ENCODE peak calls at places on chromosomes 16 and 17, in eight cellular contexts. R is fibroblast of the aortic adventitia; V is CD4-positive, alpha-beta memory T cell; G is upper lobe of left lung; O is MM.1S; W is fibroblast of lung; S is psoas muscle; E is astrocyte of the spinal cord. M is an unnamed sample.
A peak's percentile ranks its signal among the peaks of the same experiment; 100 is the strongest.

GRCh38 chr16:57471209-57471608 is 8.7 kb downstream of the POLR2C start:
- DNase-seq in W (no peak), S (no peak), O (no peak), R (no peak), E (no peak), G (no peak), V (no peak), M (no peak)

GRCh38 chr16:68084504-68085258 is 489 bp upstream of the NFATC3 start:
- DNase-seq in E (peak; percentile 71), R (peak; percentile 40), V (peak; percentile 76), W (peak; percentile 82), O (peak; percentile 87), S (peak; percentile 91), G (peak; percentile 96), M (peak; percentile 92)

GRCh38 chr17:77872714-77873517 is 85.6 kb upstream of the TNRC6C start:
- DNase-seq in W (no peak), S (no peak), G (no peak), R (no peak), E (no peak), O (no peak), V (no peak), M (no peak)

GRCh38 chr16:3879887-3880564 is 487 bp downstream of the CREBBP start:
- DNase-seq in O (peak; percentile 56), V (peak; percentile 71), G (peak; percentile 95), E (peak; percentile 35), W (peak; percentile 58), R (peak; percentile 44), S (peak; percentile 78), M (no peak)

GRCh38 chr17:44272321-44272951 is 4.5 kb upstream of the SLC4A1 start:
- DNase-seq in O (no peak), W (no peak), S (no peak), E (no peak), G (no peak), R (no peak), V (no peak), M (no peak)

GRCh38 chr16:74710401-74710800 is 9.7 kb upstream of the MLKL start:
- DNase-seq in O (no peak), V (no peak), R (no peak), E (no peak), S (no peak), G (no peak), W (no peak), M (no peak)

GRCh38 chr17:4247981-4248388 is 15.8 kb downstream of the ANKFY1 start:
- DNase-seq in V (no peak), G (no peak), E (no peak), R (no peak), W (no peak), S (no peak), O (no peak), M (no peak)

GRCh38 chr16:58011652-58012051 is 10.4 kb downstream of the USB1 start:
- DNase-seq in O (no peak), W (no peak), R (peak; percentile 59), S (no peak), V (no peak), G (no peak), E (peak; percentile 62), M (no peak)

GRCh38 chr16:48542020-48542473 is 67.9 kb downstream of the N4BP1 start:
- DNase-seq in G (peak; percentile 82), R (peak; percentile 77), W (peak; percentile 75), E (peak; percentile 56), S (peak; percentile 46), V (no peak), O (no peak), M (no peak)

GRCh38 chr16:3443108-3444031 is at the start of the genes NAA60 and ZNF597:
- DNase-seq in G (peak; percentile 90), R (peak; percentile 92), V (peak; percentile 86), O (peak; percentile 89), S (peak; percentile 75), W (peak; percentile 94), E (peak; percentile 93), M (peak; percentile 92)

GRCh38 chr17:49748223-49748622 is 15.7 kb downstream of the FAM117A start:
- DNase-seq in W (no peak), O (peak; percentile 31), E (no peak), G (no peak), R (no peak), V (peak; percentile 62), S (no peak), M (peak; percentile 84)

GRCh38 chr16:50551243-50551642 is 3.0 kb downstream of the NKD1 start:
- DNase-seq in E (no peak), R (no peak), V (no peak), G (no peak), O (no peak), W (no peak), S (no peak), M (no peak)

GRCh38 chr16:50548659-50549560 is 714 bp downstream of the NKD1 start:
- DNase-seq in G (peak; percentile 72), E (no peak), R (no peak), S (no peak), O (no peak), V (no peak), W (no peak), M (no peak)

GRCh38 chr16:50549561-50549915 is 1.3 kb downstream of the NKD1 start:
- DNase-seq in G (no peak), S (no peak), E (no peak), O (no peak), R (no peak), V (no peak), W (no peak), M (no peak)

GRCh38 chr16:50547944-50548658 is at the start of gene NKD1:
- DNase-seq in G (peak; percentile 95), W (peak; percentile 27), R (peak; percentile 11), E (peak; percentile 25), O (peak; percentile 72), V (peak; percentile 69), S (peak; percentile 75), M (no peak)

DNA sequence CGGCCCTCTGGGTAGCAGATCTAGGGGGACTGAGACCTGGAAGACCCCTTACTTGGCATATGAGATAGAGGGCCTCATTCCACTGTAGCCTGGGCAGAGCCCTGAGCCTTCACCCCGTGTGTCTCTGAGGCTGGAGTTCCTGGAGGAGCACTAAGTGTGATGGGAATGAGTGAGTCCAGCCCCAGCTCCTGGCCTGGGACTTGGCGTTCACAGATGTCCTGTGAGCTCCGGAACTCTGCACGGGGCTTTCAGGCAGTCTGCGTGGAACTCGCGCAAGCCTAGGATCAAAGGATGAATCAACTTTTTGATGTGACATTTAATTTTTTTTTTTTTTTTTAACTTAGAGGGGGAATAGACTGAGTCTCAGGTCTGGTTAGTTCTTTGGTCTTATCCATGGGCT is 1.8 kb downstream of the NKD1 start:
- DNase-seq in V (no peak), W (no peak), R (no peak), S (no peak), G (no peak), O (no peak), E (no peak), M (no peak)
- H3K4me3 ChIP-seq in V (no peak overlapping the region), W (no peak overlapping the region), R (no peak overlapping the region), S (peak overlapping the region; percentile 74), G (peak overlapping the region; percentile 94), O (no peak overlapping the region), E (no peak overlapping the region), M (no peak overlapping the region)

GRCh38 chr17:40645932-40646331 is 1.7 kb downstream of the SMARCE1 start:
- DNase-seq in V (no peak), G (no peak), R (no peak), E (no peak), O (no peak), W (no peak), S (no peak), M (no peak)

GRCh38 chr17:40646791-40647548 is 648 bp downstream of the SMARCE1 start:
- DNase-seq in R (peak; percentile 8), G (no peak), O (peak; percentile 51), S (no peak), V (no peak), E (no peak), W (no peak), M (peak; percentile 42)

GRCh38 chr17:40647549-40648325 is at the start of gene SMARCE1:
- DNase-seq in V (peak; percentile 78), R (peak; percentile 78), E (peak; percentile 88), W (peak; percentile 82), G (peak; percentile 95), O (peak; percentile 74), S (peak; percentile 77), M (peak; percentile 65)

GRCh38 chr17:40648326-40648968 is 829 bp upstream of the SMARCE1 start:
- DNase-seq in W (peak; percentile 40), G (no peak), R (peak; percentile 74), O (no peak), V (no peak), E (no peak), S (no peak), M (no peak)

DNA sequence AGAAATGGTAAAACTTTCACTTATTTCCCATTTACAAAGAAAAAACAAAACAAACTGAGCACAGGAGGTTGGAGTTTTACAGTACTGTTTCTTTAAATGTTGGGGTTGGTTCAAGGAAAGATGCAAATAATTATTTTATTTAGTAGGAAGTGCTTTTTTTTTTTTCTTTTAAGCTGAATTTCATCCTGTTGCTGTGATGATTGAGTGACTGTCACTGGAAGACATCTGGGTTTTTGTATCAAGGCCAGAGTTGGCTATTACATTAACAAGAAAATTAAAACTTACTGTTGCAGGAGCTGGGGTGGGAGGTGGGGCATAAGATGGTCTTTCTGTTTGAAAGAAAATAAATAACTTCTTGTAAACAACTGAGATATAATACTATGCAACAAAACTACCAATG is 2.3 kb downstream of the SMARCE1 start:
- DNase-seq in V (no peak), E (no peak), R (no peak), W (no peak), G (no peak), O (no peak), S (no peak), M (no peak)
- H3K4me3 ChIP-seq in V (no peak overlapping the region), E (no peak overlapping the region), R (no peak overlapping the region), W (no peak overlapping the region), G (no peak overlapping the region), O (no peak overlapping the region), S (no peak overlapping the region), M (no peak overlapping the region)

GRCh38 chr16:88782454-88783390 is 2.3 kb downstream of the PIEZO1 start:
- DNase-seq in E (peak; percentile 64), G (no peak), O (no peak), S (no peak), R (peak; percentile 70), W (peak; percentile 75), V (no peak), M (no peak)

GRCh38 chr16:88783391-88784073 is 1.5 kb downstream of the PIEZO1 start:
- DNase-seq in G (no peak), V (no peak), S (no peak), E (no peak), O (peak; percentile 7), R (peak; percentile 30), W (peak; percentile 47), M (peak; percentile 50)

GRCh38 chr16:88784074-88784855 is 755 bp downstream of the PIEZO1 start:
- DNase-seq in O (peak; percentile 35), E (peak; percentile 72), W (peak; percentile 85), R (peak; percentile 85), G (peak; percentile 94), S (peak; percentile 77), V (no peak), M (no peak)

GRCh38 chr16:88785106-88785924 is at the start of gene PIEZO1:
- DNase-seq in O (peak; percentile 49), E (no peak), R (peak; percentile 62), G (peak; percentile 97), W (peak; percentile 64), S (peak; percentile 81), V (peak; percentile 85), M (peak; percentile 48)

GRCh38 chr16:88784856-88785105 is 239 bp downstream of the PIEZO1 start:
- DNase-seq in G (no peak), E (no peak), R (no peak), V (no peak), S (no peak), O (no peak), W (no peak), M (no peak)
- H3K4me3 ChIP-seq in G (peak overlapping the region; percentile 94), E (peak overlapping the region; percentile 61), R (peak overlapping the region; percentile 77), V (no peak overlapping the region), S (peak overlapping the region; percentile 74), O (peak overlapping the region; percentile 77), W (no peak overlapping the region), M (peak overlapping the region; percentile 77)

GRCh38 chr16:60740033-60740696 is 1296.1 kb downstream of the CDH8 start:
- DNase-seq in O (no peak), E (no peak), G (no peak), S (no peak), R (no peak), V (no peak), W (no peak), M (no peak)
- H3K4me3 ChIP-seq in O (no peak overlapping the region), E (no peak overlapping the region), G (no peak overlapping the region), S (no peak overlapping the region), R (no peak overlapping the region), V (no peak overlapping the region), W (no peak overlapping the region), M (no peak overlapping the region)

M was measured in Jurkat, Clone E6-1.